ENCODE peak calls at places on chromosomes 16 and 17, in nine cellular contexts. One of them, this sample, is unnamed.

GRCh38 chr17:57946798-57947358 is 8.3 kb downstream of the CUEDC1 start:
- DNase-seq in IMR-90: peak; percentile 78
- DNase-seq in T-helper 1 cell: peak; percentile 6
- DNase-seq in Kasumi-1: peak; percentile 34
- DNase-seq in naive thymus-derived CD8-positive, alpha-beta T cell: peak; percentile 24
- DNase-seq in stimulated activated CD8-positive, alpha-beta memory T cell treated with anti-CD3 and anti-CD28 coated beads, Interleukin-4, amount 100 ng/mL, for 1 hour: peak; percentile 9
- DNase-seq in RCC 7860: peak; percentile 84
- DNase-seq in CD4-positive, CD25-positive, alpha-beta regulatory T cell: peak; percentile 73
- DNase-seq in fibroblast of mammary gland: peak; percentile 80
- DNase-seq in this sample: peak; percentile 63

GRCh38 chr17:66326476-66327047 is 24.1 kb downstream of the PRKCA start:
- DNase-seq in IMR-90: no peak
- DNase-seq in T-helper 1 cell: no peak
- DNase-seq in Kasumi-1: no peak
- DNase-seq in naive thymus-derived CD8-positive, alpha-beta T cell: no peak
- DNase-seq in stimulated activated CD8-positive, alpha-beta memory T cell treated with anti-CD3 and anti-CD28 coated beads, Interleukin-4, amount 100 ng/mL, for 1 hour: no peak
- DNase-seq in RCC 7860: no peak
- DNase-seq in CD4-positive, CD25-positive, alpha-beta regulatory T cell: no peak
- DNase-seq in fibroblast of mammary gland: no peak
- DNase-seq in this sample: no peak

GRCh38 chr17:81148986-81149533 is 16.2 kb upstream of the PVALEF start:
- DNase-seq in IMR-90: no peak
- DNase-seq in T-helper 1 cell: no peak
- DNase-seq in Kasumi-1: no peak
- DNase-seq in naive thymus-derived CD8-positive, alpha-beta T cell: no peak
- DNase-seq in stimulated activated CD8-positive, alpha-beta memory T cell treated with anti-CD3 and anti-CD28 coated beads, Interleukin-4, amount 100 ng/mL, for 1 hour: no peak
- DNase-seq in RCC 7860: no peak
- DNase-seq in CD4-positive, CD25-positive, alpha-beta regulatory T cell: no peak
- DNase-seq in fibroblast of mammary gland: no peak
- DNase-seq in this sample: no peak

GRCh38 chr16:11135167-11135973 is 120.6 kb downstream of the SOCS1 start:
- DNase-seq in IMR-90: peak; percentile 49
- DNase-seq in T-helper 1 cell: no peak
- DNase-seq in Kasumi-1: no peak
- DNase-seq in naive thymus-derived CD8-positive, alpha-beta T cell: no peak
- DNase-seq in stimulated activated CD8-positive, alpha-beta memory T cell treated with anti-CD3 and anti-CD28 coated beads, Interleukin-4, amount 100 ng/mL, for 1 hour: no peak
- DNase-seq in RCC 7860: no peak
- DNase-seq in CD4-positive, CD25-positive, alpha-beta regulatory T cell: no peak
- DNase-seq in fibroblast of mammary gland: peak; percentile 51
- DNase-seq in this sample: peak; percentile 55

GRCh38 chr17:76383645-76384221 is 676 bp upstream of the SPHK1 start:
- DNase-seq in IMR-90: peak; percentile 53
- DNase-seq in T-helper 1 cell: peak; percentile 21
- DNase-seq in Kasumi-1: peak; percentile 71
- DNase-seq in naive thymus-derived CD8-positive, alpha-beta T cell: peak; percentile 48
- DNase-seq in stimulated activated CD8-positive, alpha-beta memory T cell treated with anti-CD3 and anti-CD28 coated beads, Interleukin-4, amount 100 ng/mL, for 1 hour: no peak
- DNase-seq in RCC 7860: peak; percentile 33
- DNase-seq in CD4-positive, CD25-positive, alpha-beta regulatory T cell: peak; percentile 69
- DNase-seq in fibroblast of mammary gland: peak; percentile 53
- DNase-seq in this sample: peak; percentile 41

GRCh38 chr16:50295541-50296132 is 29.3 kb downstream of the ADCY7 start:
- DNase-seq in IMR-90: no peak
- DNase-seq in T-helper 1 cell: no peak
- DNase-seq in Kasumi-1: no peak
- DNase-seq in naive thymus-derived CD8-positive, alpha-beta T cell: no peak
- DNase-seq in stimulated activated CD8-positive, alpha-beta memory T cell treated with anti-CD3 and anti-CD28 coated beads, Interleukin-4, amount 100 ng/mL, for 1 hour: no peak
- DNase-seq in RCC 7860: no peak
- DNase-seq in CD4-positive, CD25-positive, alpha-beta regulatory T cell: no peak
- DNase-seq in fibroblast of mammary gland: no peak
- DNase-seq in this sample: no peak

GRCh38 chr17:19867094-19867653 is 562 bp downstream of the ULK2 start:
- DNase-seq in IMR-90: peak; percentile 54
- DNase-seq in T-helper 1 cell: peak; percentile 32
- DNase-seq in Kasumi-1: peak; percentile 0
- DNase-seq in naive thymus-derived CD8-positive, alpha-beta T cell: peak; percentile 49
- DNase-seq in stimulated activated CD8-positive, alpha-beta memory T cell treated with anti-CD3 and anti-CD28 coated beads, Interleukin-4, amount 100 ng/mL, for 1 hour: peak; percentile 12
- DNase-seq in RCC 7860: no peak
- DNase-seq in CD4-positive, CD25-positive, alpha-beta regulatory T cell: peak; percentile 52
- DNase-seq in fibroblast of mammary gland: peak; percentile 57
- DNase-seq in this sample: peak; percentile 27

GRCh38 chr17:80272366-80272765 is 11.7 kb downstream of the RNF213 start:
- DNase-seq in IMR-90: no peak
- DNase-seq in T-helper 1 cell: no peak
- DNase-seq in Kasumi-1: no peak
- DNase-seq in naive thymus-derived CD8-positive, alpha-beta T cell: no peak
- DNase-seq in stimulated activated CD8-positive, alpha-beta memory T cell treated with anti-CD3 and anti-CD28 coated beads, Interleukin-4, amount 100 ng/mL, for 1 hour: no peak
- DNase-seq in RCC 7860: no peak
- DNase-seq in CD4-positive, CD25-positive, alpha-beta regulatory T cell: no peak
- DNase-seq in fibroblast of mammary gland: no peak
- DNase-seq in this sample: no peak

GRCh38 chr16:10584956-10585561 is 4.7 kb upstream of the EMP2 start:
- DNase-seq in IMR-90: peak; percentile 55
- DNase-seq in T-helper 1 cell: no peak
- DNase-seq in Kasumi-1: no peak
- DNase-seq in naive thymus-derived CD8-positive, alpha-beta T cell: no peak
- DNase-seq in stimulated activated CD8-positive, alpha-beta memory T cell treated with anti-CD3 and anti-CD28 coated beads, Interleukin-4, amount 100 ng/mL, for 1 hour: no peak
- DNase-seq in RCC 7860: peak; percentile 18
- DNase-seq in CD4-positive, CD25-positive, alpha-beta regulatory T cell: no peak
- DNase-seq in fibroblast of mammary gland: peak; percentile 89
- DNase-seq in this sample: peak; percentile 44

GRCh38 chr16:9134739-9135138 is 43.3 kb downstream of the HAPSTR1 start:
- DNase-seq in IMR-90: peak; percentile 55
- DNase-seq in T-helper 1 cell: peak; percentile 36
- DNase-seq in Kasumi-1: peak; percentile 48
- DNase-seq in naive thymus-derived CD8-positive, alpha-beta T cell: peak; percentile 46
- DNase-seq in stimulated activated CD8-positive, alpha-beta memory T cell treated with anti-CD3 and anti-CD28 coated beads, Interleukin-4, amount 100 ng/mL, for 1 hour: peak; percentile 45
- DNase-seq in RCC 7860: peak; percentile 55
- DNase-seq in CD4-positive, CD25-positive, alpha-beta regulatory T cell: peak; percentile 61
- DNase-seq in fibroblast of mammary gland: peak; percentile 51
- DNase-seq in this sample: peak; percentile 21

GRCh38 chr16:73065617-73066313 is 17.8 kb upstream of the ZFHX3 start:
- DNase-seq in IMR-90: no peak
- DNase-seq in T-helper 1 cell: no peak
- DNase-seq in Kasumi-1: no peak
- DNase-seq in naive thymus-derived CD8-positive, alpha-beta T cell: no peak
- DNase-seq in stimulated activated CD8-positive, alpha-beta memory T cell treated with anti-CD3 and anti-CD28 coated beads, Interleukin-4, amount 100 ng/mL, for 1 hour: no peak
- DNase-seq in RCC 7860: no peak
- DNase-seq in CD4-positive, CD25-positive, alpha-beta regulatory T cell: no peak
- DNase-seq in fibroblast of mammary gland: no peak
- DNase-seq in this sample: no peak

GRCh38 chr17:80724723-80725388 is 180.2 kb downstream of the RPTOR start:
- DNase-seq in IMR-90: peak; percentile 68
- DNase-seq in T-helper 1 cell: no peak
- DNase-seq in Kasumi-1: no peak
- DNase-seq in naive thymus-derived CD8-positive, alpha-beta T cell: no peak
- DNase-seq in stimulated activated CD8-positive, alpha-beta memory T cell treated with anti-CD3 and anti-CD28 coated beads, Interleukin-4, amount 100 ng/mL, for 1 hour: no peak
- DNase-seq in RCC 7860: peak; percentile 40
- DNase-seq in CD4-positive, CD25-positive, alpha-beta regulatory T cell: no peak
- DNase-seq in fibroblast of mammary gland: peak; percentile 90
- DNase-seq in this sample: peak; percentile 39

GRCh38 chr16:67652578-67653130 is 7.4 kb downstream of the ACD start:
- DNase-seq in IMR-90: no peak
- DNase-seq in T-helper 1 cell: no peak
- DNase-seq in Kasumi-1: no peak
- DNase-seq in naive thymus-derived CD8-positive, alpha-beta T cell: no peak
- DNase-seq in stimulated activated CD8-positive, alpha-beta memory T cell treated with anti-CD3 and anti-CD28 coated beads, Interleukin-4, amount 100 ng/mL, for 1 hour: no peak
- DNase-seq in RCC 7860: no peak
- DNase-seq in CD4-positive, CD25-positive, alpha-beta regulatory T cell: no peak
- DNase-seq in fibroblast of mammary gland: no peak
- DNase-seq in this sample: no peak

GRCh38 chr16:21950782-21951521 is 2.2 kb upstream of the UQCRC2 start:
- DNase-seq in IMR-90: peak; percentile 37
- DNase-seq in T-helper 1 cell: peak; percentile 17
- DNase-seq in Kasumi-1: peak; percentile 1
- DNase-seq in naive thymus-derived CD8-positive, alpha-beta T cell: peak; percentile 24
- DNase-seq in stimulated activated CD8-positive, alpha-beta memory T cell treated with anti-CD3 and anti-CD28 coated beads, Interleukin-4, amount 100 ng/mL, for 1 hour: no peak
- DNase-seq in RCC 7860: no peak
- DNase-seq in CD4-positive, CD25-positive, alpha-beta regulatory T cell: peak; percentile 59
- DNase-seq in fibroblast of mammary gland: peak; percentile 48
- DNase-seq in this sample: peak; percentile 22

GRCh38 chr17:82788206-82789001 is 36.5 kb downstream of the TBCD start:
- DNase-seq in IMR-90: no peak
- DNase-seq in T-helper 1 cell: no peak
- DNase-seq in Kasumi-1: no peak
- DNase-seq in naive thymus-derived CD8-positive, alpha-beta T cell: no peak
- DNase-seq in stimulated activated CD8-positive, alpha-beta memory T cell treated with anti-CD3 and anti-CD28 coated beads, Interleukin-4, amount 100 ng/mL, for 1 hour: no peak
- DNase-seq in RCC 7860: no peak
- DNase-seq in CD4-positive, CD25-positive, alpha-beta regulatory T cell: no peak
- DNase-seq in fibroblast of mammary gland: no peak
- DNase-seq in this sample: no peak

GRCh38 chr17:48058393-48059124 is 10.4 kb downstream of the NFE2L1 start:
- DNase-seq in IMR-90: no peak
- DNase-seq in T-helper 1 cell: no peak
- DNase-seq in Kasumi-1: no peak
- DNase-seq in naive thymus-derived CD8-positive, alpha-beta T cell: no peak
- DNase-seq in stimulated activated CD8-positive, alpha-beta memory T cell treated with anti-CD3 and anti-CD28 coated beads, Interleukin-4, amount 100 ng/mL, for 1 hour: no peak
- DNase-seq in RCC 7860: no peak
- DNase-seq in CD4-positive, CD25-positive, alpha-beta regulatory T cell: no peak
- DNase-seq in fibroblast of mammary gland: no peak
- DNase-seq in this sample: no peak

GRCh38 chr17:37490022-37490587 is 414 bp downstream of the DUSP14 start:
- DNase-seq in IMR-90: peak; percentile 45
- DNase-seq in T-helper 1 cell: peak; percentile 58
- DNase-seq in Kasumi-1: peak; percentile 34
- DNase-seq in naive thymus-derived CD8-positive, alpha-beta T cell: peak; percentile 73
- DNase-seq in stimulated activated CD8-positive, alpha-beta memory T cell treated with anti-CD3 and anti-CD28 coated beads, Interleukin-4, amount 100 ng/mL, for 1 hour: peak; percentile 50
- DNase-seq in RCC 7860: peak; percentile 14
- DNase-seq in CD4-positive, CD25-positive, alpha-beta regulatory T cell: peak; percentile 74
- DNase-seq in fibroblast of mammary gland: peak; percentile 51
- DNase-seq in this sample: peak; percentile 46

GRCh38 chr16:68954871-68955635 is 111.7 kb downstream of the TANGO6 start:
- DNase-seq in IMR-90: no peak
- DNase-seq in T-helper 1 cell: no peak
- DNase-seq in Kasumi-1: no peak
- DNase-seq in naive thymus-derived CD8-positive, alpha-beta T cell: no peak
- DNase-seq in stimulated activated CD8-positive, alpha-beta memory T cell treated with anti-CD3 and anti-CD28 coated beads, Interleukin-4, amount 100 ng/mL, for 1 hour: no peak
- DNase-seq in RCC 7860: no peak
- DNase-seq in CD4-positive, CD25-positive, alpha-beta regulatory T cell: no peak
- DNase-seq in fibroblast of mammary gland: no peak
- DNase-seq in this sample: no peak

GRCh38 chr16:5252800-5253199 is 155.2 kb upstream of the EEF2KMT start:
- DNase-seq in IMR-90: no peak
- DNase-seq in T-helper 1 cell: no peak
- DNase-seq in Kasumi-1: no peak
- DNase-seq in naive thymus-derived CD8-positive, alpha-beta T cell: no peak
- DNase-seq in stimulated activated CD8-positive, alpha-beta memory T cell treated with anti-CD3 and anti-CD28 coated beads, Interleukin-4, amount 100 ng/mL, for 1 hour: no peak
- DNase-seq in RCC 7860: no peak
- DNase-seq in CD4-positive, CD25-positive, alpha-beta regulatory T cell: no peak
- DNase-seq in fibroblast of mammary gland: no peak
- DNase-seq in this sample: no peak

GRCh38 chr17:35082073-35082657 is 18.7 kb upstream of the RFFL start:
- DNase-seq in IMR-90: peak; percentile 84
- DNase-seq in T-helper 1 cell: no peak
- DNase-seq in Kasumi-1: no peak
- DNase-seq in naive thymus-derived CD8-positive, alpha-beta T cell: no peak
- DNase-seq in stimulated activated CD8-positive, alpha-beta memory T cell treated with anti-CD3 and anti-CD28 coated beads, Interleukin-4, amount 100 ng/mL, for 1 hour: no peak
- DNase-seq in RCC 7860: peak; percentile 66
- DNase-seq in CD4-positive, CD25-positive, alpha-beta regulatory T cell: peak; percentile 72
- DNase-seq in fibroblast of mammary gland: peak; percentile 89
- DNase-seq in this sample: peak; percentile 84

GRCh38 chr17:74532115-74532514 is 840 bp upstream of the CD300LB start:
- DNase-seq in IMR-90: no peak
- DNase-seq in T-helper 1 cell: no peak
- DNase-seq in Kasumi-1: peak; percentile 100
- DNase-seq in naive thymus-derived CD8-positive, alpha-beta T cell: no peak
- DNase-seq in stimulated activated CD8-positive, alpha-beta memory T cell treated with anti-CD3 and anti-CD28 coated beads, Interleukin-4, amount 100 ng/mL, for 1 hour: no peak
- DNase-seq in RCC 7860: no peak
- DNase-seq in CD4-positive, CD25-positive, alpha-beta regulatory T cell: no peak
- DNase-seq in fibroblast of mammary gland: no peak
- DNase-seq in this sample: no peak

GRCh38 chr17:50830298-50830697 is 5.1 kb upstream of the WFIKKN2 start:
- DNase-seq in IMR-90: no peak
- DNase-seq in T-helper 1 cell: no peak
- DNase-seq in Kasumi-1: no peak
- DNase-seq in naive thymus-derived CD8-positive, alpha-beta T cell: no peak
- DNase-seq in stimulated activated CD8-positive, alpha-beta memory T cell treated with anti-CD3 and anti-CD28 coated beads, Interleukin-4, amount 100 ng/mL, for 1 hour: no peak
- DNase-seq in RCC 7860: no peak
- DNase-seq in CD4-positive, CD25-positive, alpha-beta regulatory T cell: no peak
- DNase-seq in fibroblast of mammary gland: no peak
- DNase-seq in this sample: no peak

GRCh38 chr17:31398381-31399275 is 7.2 kb downstream of the RAB11FIP4 start:
- DNase-seq in IMR-90: no peak
- DNase-seq in T-helper 1 cell: no peak
- DNase-seq in Kasumi-1: no peak
- DNase-seq in naive thymus-derived CD8-positive, alpha-beta T cell: no peak
- DNase-seq in stimulated activated CD8-positive, alpha-beta memory T cell treated with anti-CD3 and anti-CD28 coated beads, Interleukin-4, amount 100 ng/mL, for 1 hour: no peak
- DNase-seq in RCC 7860: no peak
- DNase-seq in CD4-positive, CD25-positive, alpha-beta regulatory T cell: no peak
- DNase-seq in fibroblast of mammary gland: no peak
- DNase-seq in this sample: no peak

This sample was measured in HFFc6.